ENCODE peak calls at places on chromosome 1, in four cellular contexts. A, E, J and M are unnamed samples.

GRCh38 chr1:44225761-44226160 is 12.5 kb downstream of the DMAP1 start:
- DNase-seq in E (no peak), J (no peak), A (no peak), M (no peak)

GRCh38 chr1:229298887-229299503 is 28.1 kb downstream of the RAB4A start:
- DNase-seq in E (no peak), J (no peak), A (no peak), M (peak; percentile 16)

GRCh38 chr1:28031173-28031572 is 57.2 kb downstream of the EYA3 start:
- DNase-seq in J (no peak), E (no peak), A (peak; percentile 27), M (no peak)

GRCh38 chr1:6355621-6356020 is 37.9 kb downstream of the ACOT7 start:
- DNase-seq in A (no peak), E (no peak), J (no peak), M (no peak)

GRCh38 chr1:175388286-175388685 is 195.7 kb upstream of the KIAA0040 start:
- DNase-seq in A (no peak), J (no peak), E (no peak), M (no peak)

GRCh38 chr1:9260086-9260766 is 25.7 kb downstream of the H6PD start:
- DNase-seq in E (no peak), J (no peak), A (no peak), M (no peak)

GRCh38 chr1:233951804-233952203 is 47.3 kb downstream of the SLC35F3 start:
- DNase-seq in J (no peak), E (no peak), A (no peak), M (no peak)

GRCh38 chr1:9884805-9885204 is 25.3 kb downstream of the CTNNBIP1 start:
- DNase-seq in J (no peak), E (no peak), A (no peak), M (no peak)

GRCh38 chr1:222909586-222909985 is 94.7 kb downstream of the DISP1 start:
- DNase-seq in J (no peak), E (no peak), A (peak; percentile 72), M (peak; percentile 48)

GRCh38 chr1:55057956-55058298 is 18.6 kb downstream of the PCSK9 start:
- DNase-seq in E (no peak), J (no peak), A (no peak), M (no peak)

GRCh38 chr1:205541161-205541886 is 36.9 kb downstream of the CDK18 start:
- DNase-seq in J (peak; percentile 43), A (no peak), E (no peak), M (no peak)

GRCh38 chr1:112298558-112298957 is 97.5 kb upstream of the CTTNBP2NL start:
- DNase-seq in A (peak; percentile 42), J (peak; percentile 88), E (peak; percentile 71), M (peak; percentile 82)

GRCh38 chr1:109357673-109358072 is 40.0 kb downstream of the SORT1 start:
- DNase-seq in E (no peak), J (no peak), A (peak; percentile 49), M (no peak)

GRCh38 chr1:62054188-62054587 is 140.5 kb upstream of the L1TD1 start:
- DNase-seq in E (no peak), J (no peak), A (no peak), M (no peak)

GRCh38 chr1:229217716-229218115 is 53.2 kb upstream of the RAB4A start:
- DNase-seq in E (no peak), J (no peak), A (no peak), M (peak; percentile 67)

DNA sequence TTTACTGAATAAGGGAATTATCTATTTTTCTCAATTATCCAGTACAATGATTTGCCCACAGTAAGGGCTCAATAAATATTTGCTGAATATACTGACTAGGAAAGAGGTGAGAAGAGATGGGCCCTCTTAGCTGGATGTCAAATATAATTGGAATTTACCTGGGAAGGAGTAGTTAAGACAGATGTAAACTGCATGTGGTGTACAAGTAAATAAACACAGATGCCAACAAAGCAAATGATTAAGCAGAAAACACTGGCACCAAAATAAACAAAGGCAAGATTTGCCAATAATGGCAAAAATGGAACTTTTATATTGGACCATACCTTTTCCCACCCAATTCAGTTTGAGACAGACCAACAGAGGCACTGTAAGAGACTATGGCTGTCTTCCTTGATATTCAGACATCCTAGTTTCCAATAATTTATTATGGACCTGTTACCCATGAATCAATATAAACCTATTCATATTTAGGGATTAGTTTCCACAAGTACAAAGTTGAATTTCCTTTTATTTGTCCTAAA is 7.4 kb downstream of the PNRC2 start:
- DNase-seq in J (no peak), E (no peak), A (no peak), M (no peak)
- H4K5ac ChIP-seq in J (no peak overlapping the region), E (no peak overlapping the region), A (no peak overlapping the region), M (no peak overlapping the region)

DNA sequence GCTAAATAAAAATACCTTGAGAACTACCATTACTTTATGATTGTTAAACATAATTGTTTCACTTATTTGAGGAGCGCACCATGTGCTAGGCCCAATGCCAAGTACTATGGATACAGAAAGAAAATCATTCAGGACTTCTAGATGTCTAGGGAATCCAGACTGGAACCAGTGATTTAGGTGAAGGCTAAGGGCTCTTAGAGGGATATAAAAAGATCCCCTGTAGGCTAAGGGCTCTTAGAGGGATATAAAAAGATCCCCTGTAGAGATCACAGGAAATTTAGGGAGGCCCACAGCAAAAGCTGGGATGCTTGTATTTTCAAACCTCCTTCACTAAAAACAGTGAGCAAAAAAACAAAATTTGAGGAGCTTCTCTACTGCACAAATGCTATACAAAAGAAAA is 6.7 kb downstream of the TOR1AIP2 start:
- DNase-seq in E (no peak), J (no peak), A (no peak), M (no peak)
- H4K5ac ChIP-seq in E (no peak overlapping the region), J (no peak overlapping the region), A (no peak overlapping the region), M (no peak overlapping the region)

GRCh38 chr1:15153842-15154479 is 414 bp downstream of the TMEM51 start:
- DNase-seq in A (peak; percentile 66), E (peak; percentile 78), J (peak; percentile 94), M (peak; percentile 76)
- H4K5ac ChIP-seq in A (peak overlapping the region; percentile 43), E (no peak overlapping the region), J (no peak overlapping the region), M (no peak overlapping the region)

DNA sequence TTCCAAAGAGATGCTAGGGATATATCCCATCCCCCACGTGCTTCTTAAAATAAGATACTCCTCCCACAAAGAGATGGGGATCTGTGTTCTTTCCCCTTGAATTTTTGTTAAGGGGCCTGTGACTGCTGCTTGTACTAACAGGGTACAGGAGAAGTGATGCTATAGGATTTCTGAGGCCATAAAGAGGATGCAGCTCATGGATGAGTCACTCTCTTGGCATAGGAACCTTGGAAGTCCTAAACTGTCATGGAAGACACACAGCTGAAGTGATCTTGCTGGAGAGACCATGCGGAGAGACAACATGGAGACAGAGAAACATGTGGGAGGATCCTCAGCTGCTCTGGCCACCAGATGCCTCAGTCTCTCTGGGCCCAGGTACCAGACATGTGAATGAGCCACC is 157.2 kb downstream of the S1PR1 start:
- DNase-seq in A (peak; percentile 3), E (no peak), J (no peak), M (no peak)
- H4K5ac ChIP-seq in A (no peak overlapping the region), E (no peak overlapping the region), J (no peak overlapping the region), M (no peak overlapping the region)

DNA sequence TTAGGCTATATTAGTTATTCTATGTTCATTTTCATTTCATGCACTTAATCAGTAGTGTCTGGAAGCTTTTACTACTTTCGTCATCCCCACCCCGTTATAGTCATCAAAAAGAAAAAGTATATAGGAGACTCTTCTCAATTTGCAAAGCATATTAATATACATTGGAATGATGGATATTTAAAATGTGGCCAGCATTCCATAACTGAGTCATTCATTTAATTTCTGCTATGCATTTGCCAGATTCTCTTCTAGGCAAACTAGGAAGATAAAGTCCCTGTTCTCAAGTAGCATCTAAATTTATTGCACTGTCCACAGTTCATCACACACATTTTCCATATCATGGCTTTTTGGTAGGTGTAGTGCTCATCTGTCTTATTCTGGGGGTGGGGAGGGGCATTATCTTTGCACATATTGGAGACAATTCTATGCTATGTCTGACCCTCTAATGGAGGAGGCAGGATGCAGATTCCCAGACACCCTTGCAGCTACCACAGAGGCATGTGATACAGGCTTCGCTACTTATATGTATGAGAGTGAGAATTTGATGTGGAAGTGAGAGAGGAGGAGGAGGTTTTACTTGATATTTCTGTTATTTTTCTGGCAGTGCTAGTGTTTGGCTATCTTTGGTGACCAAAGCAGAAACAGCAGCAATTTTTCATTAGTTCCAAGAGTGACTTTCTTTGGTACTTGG is 125.8 kb downstream of the CTH start:
- DNase-seq in A (no peak), E (no peak), J (no peak), M (no peak)
- H4K5ac ChIP-seq in A (no peak overlapping the region), E (no peak overlapping the region), J (no peak overlapping the region), M (no peak overlapping the region)

DNA sequence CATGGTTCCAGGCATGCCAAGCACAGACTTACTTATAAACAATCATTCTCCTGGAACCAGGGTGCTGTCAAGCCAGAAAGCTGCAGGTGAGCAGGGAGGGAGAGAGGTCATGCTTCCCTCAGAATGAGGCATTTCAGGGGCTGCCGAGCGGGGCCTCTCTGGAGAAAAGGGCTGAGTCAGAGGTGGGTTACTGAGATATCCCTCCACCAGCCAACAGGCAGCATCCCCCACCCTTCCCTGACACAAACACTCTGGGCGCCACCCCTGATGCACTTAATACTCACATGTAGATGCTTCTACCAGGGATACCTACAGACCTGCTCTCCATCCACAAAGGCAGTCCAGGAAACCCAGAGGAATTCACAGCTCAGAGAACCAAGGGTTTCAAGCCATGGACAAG is 13.1 kb downstream of the STK40 start:
- DNase-seq in J (no peak), E (no peak), A (no peak), M (peak; percentile 54)
- H4K5ac ChIP-seq in J (no peak overlapping the region), E (no peak overlapping the region), A (peak overlapping the region; percentile 24), M (no peak overlapping the region)

DNA sequence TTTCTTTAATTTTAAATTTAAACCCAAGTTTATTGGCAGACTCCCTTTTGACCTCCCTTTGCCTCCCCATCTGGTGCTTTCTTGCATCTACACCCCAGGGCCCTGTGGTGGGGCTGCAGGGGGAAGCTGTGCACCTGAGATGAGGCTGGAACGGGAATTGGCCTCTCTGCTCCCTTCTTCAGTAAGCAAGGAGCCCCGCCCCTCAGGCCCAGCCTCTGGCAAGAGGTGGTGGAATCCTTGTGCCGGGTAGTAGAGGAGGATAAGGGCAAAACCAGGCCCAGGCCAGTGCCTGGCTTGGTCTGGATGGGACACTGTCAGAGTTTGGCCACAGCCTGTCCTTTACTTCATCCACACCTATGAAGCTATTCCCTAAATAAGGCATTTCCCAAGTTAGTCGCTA is 25.1 kb downstream of the ATP8B2 start:
- DNase-seq in J (no peak), A (no peak), E (peak; percentile 42), M (no peak)
- H4K5ac ChIP-seq in J (no peak overlapping the region), A (no peak overlapping the region), E (no peak overlapping the region), M (no peak overlapping the region)